ENCODE peak calls at places on chromosomes 7 and 10, in six cellular contexts. R, K, F, Y, B and T are unnamed samples.

GRCh38 chr10:68553599-68553998 is 6.5 kb upstream of the TET1 start:
- DNase-seq in R (no peak), F (no peak), B (no peak), Y (no peak), K (no peak), T (no peak)

GRCh38 chr10:85315657-85316056 is 987.3 kb downstream of the CCSER2 start:
- DNase-seq in K (no peak), Y (no peak), B (no peak), R (no peak), F (no peak), T (no peak)

GRCh38 chr10:2262333-2262732 is 525.0 kb upstream of the ADARB2 start:
- DNase-seq in Y (no peak), R (no peak), B (no peak), K (no peak), F (no peak), T (no peak)

GRCh38 chr10:5576780-5577472 is 52.2 kb downstream of the CALML3 start:
- DNase-seq in R (no peak), Y (no peak), K (no peak), F (no peak), B (no peak), T (no peak)

GRCh38 chr10:50604049-50604640 is 19.6 kb downstream of the SGMS1 start:
- DNase-seq in K (no peak), F (no peak), B (no peak), R (no peak), Y (peak), T (no peak)

GRCh38 chr7:41573017-41573416 is 129.9 kb downstream of the INHBA start:
- DNase-seq in Y (no peak), B (no peak), R (no peak), F (no peak), K (no peak), T (no peak)

GRCh38 chr10:12299222-12299973 is 49.9 kb upstream of the CAMK1D start:
- DNase-seq in Y (no peak), K (no peak), B (no peak), R (peak), F (no peak), T (no peak)

GRCh38 chr10:90326498-90327267 is 531.2 kb downstream of the HTR7 start:
- DNase-seq in R (no peak), Y (no peak), K (no peak), F (no peak), B (no peak), T (no peak)

GRCh38 chr10:94627511-94627910 is 56.0 kb upstream of the CYP2C18 start:
- DNase-seq in B (no peak), Y (no peak), F (no peak), R (no peak), K (no peak), T (no peak)

GRCh38 chr10:30233186-30233958 is 115.7 kb downstream of the MTPAP start:
- DNase-seq in F (no peak), R (no peak), Y (no peak), B (no peak), K (no peak), T (no peak)

GRCh38 chr7:158273138-158273651 is 314.4 kb downstream of the PTPRN2 start:
- DNase-seq in R (no peak), Y (no peak), B (no peak), F (no peak), K (no peak), T (no peak)

GRCh38 chr10:16965740-16966447 is 148.7 kb upstream of the RSU1 start:
- DNase-seq in B (no peak), K (no peak), F (no peak), Y (no peak), R (no peak), T (peak)

GRCh38 chr7:2084331-2084730 is 148.4 kb downstream of the MAD1L1 start:
- DNase-seq in F (no peak), B (no peak), Y (no peak), R (no peak), K (no peak), T (no peak)

GRCh38 chr7:115099906-115100305 is 178.0 kb downstream of the MDFIC start:
- DNase-seq in F (no peak), K (no peak), Y (no peak), R (no peak), B (no peak), T (no peak)

GRCh38 chr7:78279035-78279434 is 480.5 kb downstream of the PHTF2 start:
- DNase-seq in F (no peak), R (no peak), B (no peak), Y (no peak), K (no peak), T (no peak)

GRCh38 chr7:471866-472639 is 47.6 kb downstream of the PDGFA start:
- DNase-seq in Y (no peak), R (no peak), K (no peak), F (no peak), B (peak), T (peak)